ENCODE peak calls at places on chromosomes 13 and 19, in seven cellular contexts. One of them, this sample, is unnamed.

GRCh38 chr13:107459430-107459829 is 755.9 kb downstream of the LIG4 start:
- DNase-seq in gastrocnemius medialis: no peak
- DNase-seq in foreskin fibroblast: no peak
- DNase-seq in nephron progenitor cell: no peak
- DNase-seq in activated CD4-positive, alpha-beta T cell treated with anti-CD3 and anti-CD28 coated beads for 24 hours: no peak
- DNase-seq in iris pigment epithelial cell: peak
- DNase-seq in upper lobe of right lung: no peak
- DNase-seq in this sample: no peak

GRCh38 chr19:1855040-1855827 is 7.0 kb upstream of the REXO1 start:
- DNase-seq in gastrocnemius medialis: peak
- DNase-seq in foreskin fibroblast: peak
- DNase-seq in nephron progenitor cell: peak
- DNase-seq in activated CD4-positive, alpha-beta T cell treated with anti-CD3 and anti-CD28 coated beads for 24 hours: no peak
- DNase-seq in iris pigment epithelial cell: peak
- DNase-seq in upper lobe of right lung: peak
- DNase-seq in this sample: no peak

GRCh38 chr13:46154136-46154854 is 27.7 kb downstream of the LCP1 start:
- DNase-seq in gastrocnemius medialis: no peak
- DNase-seq in foreskin fibroblast: no peak
- DNase-seq in nephron progenitor cell: no peak
- DNase-seq in activated CD4-positive, alpha-beta T cell treated with anti-CD3 and anti-CD28 coated beads for 24 hours: no peak
- DNase-seq in iris pigment epithelial cell: no peak
- DNase-seq in upper lobe of right lung: no peak
- DNase-seq in this sample: no peak

GRCh38 chr19:36141039-36141914 is 1.4 kb downstream of the CAPNS1 start:
- DNase-seq in gastrocnemius medialis: peak
- DNase-seq in foreskin fibroblast: peak
- DNase-seq in nephron progenitor cell: peak
- DNase-seq in activated CD4-positive, alpha-beta T cell treated with anti-CD3 and anti-CD28 coated beads for 24 hours: peak
- DNase-seq in iris pigment epithelial cell: peak
- DNase-seq in upper lobe of right lung: peak
- DNase-seq in this sample: peak

GRCh38 chr13:97141564-97142005 is 80.5 kb upstream of the MBNL2 start:
- DNase-seq in gastrocnemius medialis: peak
- DNase-seq in foreskin fibroblast: peak
- DNase-seq in nephron progenitor cell: peak
- DNase-seq in activated CD4-positive, alpha-beta T cell treated with anti-CD3 and anti-CD28 coated beads for 24 hours: no peak
- DNase-seq in iris pigment epithelial cell: peak
- DNase-seq in upper lobe of right lung: no peak
- DNase-seq in this sample: peak

GRCh38 chr19:33191501-33191900 is 2.6 kb upstream of the LRP3 start:
- DNase-seq in gastrocnemius medialis: no peak
- DNase-seq in foreskin fibroblast: no peak
- DNase-seq in nephron progenitor cell: no peak
- DNase-seq in activated CD4-positive, alpha-beta T cell treated with anti-CD3 and anti-CD28 coated beads for 24 hours: no peak
- DNase-seq in iris pigment epithelial cell: no peak
- DNase-seq in upper lobe of right lung: peak
- DNase-seq in this sample: no peak

GRCh38 chr13:95523598-95523997 is 28.9 kb upstream of the CLDN10 start:
- DNase-seq in gastrocnemius medialis: no peak
- DNase-seq in foreskin fibroblast: no peak
- DNase-seq in nephron progenitor cell: no peak
- DNase-seq in activated CD4-positive, alpha-beta T cell treated with anti-CD3 and anti-CD28 coated beads for 24 hours: no peak
- DNase-seq in iris pigment epithelial cell: no peak
- DNase-seq in upper lobe of right lung: no peak
- DNase-seq in this sample: no peak

GRCh38 chr13:112525306-112525945 is 62.5 kb downstream of the TUBGCP3 start:
- DNase-seq in gastrocnemius medialis: no peak
- DNase-seq in foreskin fibroblast: no peak
- DNase-seq in nephron progenitor cell: no peak
- DNase-seq in activated CD4-positive, alpha-beta T cell treated with anti-CD3 and anti-CD28 coated beads for 24 hours: no peak
- DNase-seq in iris pigment epithelial cell: no peak
- DNase-seq in upper lobe of right lung: no peak
- DNase-seq in this sample: no peak

GRCh38 chr19:3766520-3766919 is 4.0 kb downstream of the MRPL54 start:
- DNase-seq in gastrocnemius medialis: no peak
- DNase-seq in foreskin fibroblast: no peak
- DNase-seq in nephron progenitor cell: no peak
- DNase-seq in activated CD4-positive, alpha-beta T cell treated with anti-CD3 and anti-CD28 coated beads for 24 hours: no peak
- DNase-seq in iris pigment epithelial cell: no peak
- DNase-seq in upper lobe of right lung: no peak
- DNase-seq in this sample: no peak

GRCh38 chr13:107348931-107349330 is 781.0 kb upstream of the ARGLU1 start:
- DNase-seq in gastrocnemius medialis: no peak
- DNase-seq in foreskin fibroblast: no peak
- DNase-seq in nephron progenitor cell: no peak
- DNase-seq in activated CD4-positive, alpha-beta T cell treated with anti-CD3 and anti-CD28 coated beads for 24 hours: no peak
- DNase-seq in iris pigment epithelial cell: peak
- DNase-seq in upper lobe of right lung: no peak
- DNase-seq in this sample: no peak

GRCh38 chr13:34522818-34523217 is 419.3 kb upstream of the NBEA start:
- DNase-seq in gastrocnemius medialis: no peak
- DNase-seq in foreskin fibroblast: no peak
- DNase-seq in nephron progenitor cell: no peak
- DNase-seq in activated CD4-positive, alpha-beta T cell treated with anti-CD3 and anti-CD28 coated beads for 24 hours: no peak
- DNase-seq in iris pigment epithelial cell: no peak
- DNase-seq in upper lobe of right lung: no peak
- DNase-seq in this sample: no peak

GRCh38 chr19:30049844-30050667 is 108.0 kb downstream of the URI1 start:
- DNase-seq in gastrocnemius medialis: no peak
- DNase-seq in foreskin fibroblast: no peak
- DNase-seq in nephron progenitor cell: no peak
- DNase-seq in activated CD4-positive, alpha-beta T cell treated with anti-CD3 and anti-CD28 coated beads for 24 hours: no peak
- DNase-seq in iris pigment epithelial cell: no peak
- DNase-seq in upper lobe of right lung: no peak
- DNase-seq in this sample: no peak

GRCh38 chr13:100848304-100848703 is 173.7 kb upstream of the TMTC4 start:
- DNase-seq in gastrocnemius medialis: no peak
- DNase-seq in foreskin fibroblast: no peak
- DNase-seq in nephron progenitor cell: no peak
- DNase-seq in activated CD4-positive, alpha-beta T cell treated with anti-CD3 and anti-CD28 coated beads for 24 hours: no peak
- DNase-seq in iris pigment epithelial cell: no peak
- DNase-seq in upper lobe of right lung: no peak
- DNase-seq in this sample: no peak

GRCh38 chr19:55069137-55069858 is 6.3 kb upstream of the RDH13 start:
- DNase-seq in gastrocnemius medialis: no peak
- DNase-seq in foreskin fibroblast: peak
- DNase-seq in nephron progenitor cell: peak
- DNase-seq in activated CD4-positive, alpha-beta T cell treated with anti-CD3 and anti-CD28 coated beads for 24 hours: no peak
- DNase-seq in iris pigment epithelial cell: peak
- DNase-seq in upper lobe of right lung: peak
- DNase-seq in this sample: no peak

GRCh38 chr13:20000062-20000552 is 41.6 kb downstream of the ZMYM2 start:
- DNase-seq in gastrocnemius medialis: no peak
- DNase-seq in foreskin fibroblast: no peak
- DNase-seq in nephron progenitor cell: no peak
- DNase-seq in activated CD4-positive, alpha-beta T cell treated with anti-CD3 and anti-CD28 coated beads for 24 hours: no peak
- DNase-seq in iris pigment epithelial cell: no peak
- DNase-seq in upper lobe of right lung: no peak
- DNase-seq in this sample: no peak

GRCh38 chr19:46288896-46289588 is 7.8 kb upstream of the HIF3A start:
- DNase-seq in gastrocnemius medialis: no peak
- DNase-seq in foreskin fibroblast: peak
- DNase-seq in nephron progenitor cell: no peak
- DNase-seq in activated CD4-positive, alpha-beta T cell treated with anti-CD3 and anti-CD28 coated beads for 24 hours: no peak
- DNase-seq in iris pigment epithelial cell: peak
- DNase-seq in upper lobe of right lung: no peak
- DNase-seq in this sample: peak

GRCh38 chr19:38134538-38135149 is 89.4 kb downstream of the DPF1 start:
- DNase-seq in gastrocnemius medialis: peak
- DNase-seq in foreskin fibroblast: peak
- DNase-seq in nephron progenitor cell: peak
- DNase-seq in activated CD4-positive, alpha-beta T cell treated with anti-CD3 and anti-CD28 coated beads for 24 hours: peak
- DNase-seq in iris pigment epithelial cell: peak
- DNase-seq in upper lobe of right lung: no peak
- DNase-seq in this sample: peak

GRCh38 chr13:45092668-45093067 is 27.6 kb upstream of the GTF2F2 start:
- DNase-seq in gastrocnemius medialis: no peak
- DNase-seq in foreskin fibroblast: peak
- DNase-seq in nephron progenitor cell: no peak
- DNase-seq in activated CD4-positive, alpha-beta T cell treated with anti-CD3 and anti-CD28 coated beads for 24 hours: no peak
- DNase-seq in iris pigment epithelial cell: no peak
- DNase-seq in upper lobe of right lung: no peak
- DNase-seq in this sample: peak

GRCh38 chr13:110123041-110123809 is 183.7 kb downstream of the COL4A1 start:
- DNase-seq in gastrocnemius medialis: no peak
- DNase-seq in foreskin fibroblast: no peak
- DNase-seq in nephron progenitor cell: no peak
- DNase-seq in activated CD4-positive, alpha-beta T cell treated with anti-CD3 and anti-CD28 coated beads for 24 hours: no peak
- DNase-seq in iris pigment epithelial cell: no peak
- DNase-seq in upper lobe of right lung: no peak
- DNase-seq in this sample: peak

GRCh38 chr19:33300016-33300981 is 2.0 kb downstream of the CEBPA start:
- DNase-seq in gastrocnemius medialis: peak
- DNase-seq in foreskin fibroblast: no peak
- DNase-seq in nephron progenitor cell: no peak
- DNase-seq in activated CD4-positive, alpha-beta T cell treated with anti-CD3 and anti-CD28 coated beads for 24 hours: no peak
- DNase-seq in iris pigment epithelial cell: no peak
- DNase-seq in upper lobe of right lung: no peak
- DNase-seq in this sample: no peak

GRCh38 chr19:17026041-17026658 is 460 bp downstream of the CPAMD8 start:
- DNase-seq in gastrocnemius medialis: no peak
- DNase-seq in foreskin fibroblast: no peak
- DNase-seq in nephron progenitor cell: peak
- DNase-seq in activated CD4-positive, alpha-beta T cell treated with anti-CD3 and anti-CD28 coated beads for 24 hours: no peak
- DNase-seq in iris pigment epithelial cell: no peak
- DNase-seq in upper lobe of right lung: peak
- DNase-seq in this sample: no peak

GRCh38 chr13:89393758-89394157 is 1722.6 kb downstream of the SLITRK5 start:
- DNase-seq in gastrocnemius medialis: no peak
- DNase-seq in foreskin fibroblast: no peak
- DNase-seq in nephron progenitor cell: no peak
- DNase-seq in activated CD4-positive, alpha-beta T cell treated with anti-CD3 and anti-CD28 coated beads for 24 hours: no peak
- DNase-seq in iris pigment epithelial cell: peak
- DNase-seq in upper lobe of right lung: no peak
- DNase-seq in this sample: no peak

GRCh38 chr13:104314321-104314720 is 1248.1 kb upstream of the SLC10A2 start:
- DNase-seq in gastrocnemius medialis: no peak
- DNase-seq in foreskin fibroblast: no peak
- DNase-seq in nephron progenitor cell: no peak
- DNase-seq in activated CD4-positive, alpha-beta T cell treated with anti-CD3 and anti-CD28 coated beads for 24 hours: no peak
- DNase-seq in iris pigment epithelial cell: no peak
- DNase-seq in upper lobe of right lung: no peak
- DNase-seq in this sample: no peak

GRCh38 chr19:5046339-5047039 is 77.6 kb downstream of the KDM4B start:
- DNase-seq in gastrocnemius medialis: peak
- DNase-seq in foreskin fibroblast: peak
- DNase-seq in nephron progenitor cell: no peak
- DNase-seq in activated CD4-positive, alpha-beta T cell treated with anti-CD3 and anti-CD28 coated beads for 24 hours: no peak
- DNase-seq in iris pigment epithelial cell: no peak
- DNase-seq in upper lobe of right lung: peak
- DNase-seq in this sample: no peak

GRCh38 chr13:95418946-95419345 is 117.7 kb upstream of the ABCC4 start:
- DNase-seq in gastrocnemius medialis: no peak
- DNase-seq in foreskin fibroblast: no peak
- DNase-seq in nephron progenitor cell: no peak
- DNase-seq in activated CD4-positive, alpha-beta T cell treated with anti-CD3 and anti-CD28 coated beads for 24 hours: no peak
- DNase-seq in iris pigment epithelial cell: no peak
- DNase-seq in upper lobe of right lung: no peak
- DNase-seq in this sample: no peak

GRCh38 chr19:51166846-51167490 is 24.9 kb downstream of the SIGLEC7 start:
- DNase-seq in gastrocnemius medialis: no peak
- DNase-seq in foreskin fibroblast: no peak
- DNase-seq in nephron progenitor cell: no peak
- DNase-seq in activated CD4-positive, alpha-beta T cell treated with anti-CD3 and anti-CD28 coated beads for 24 hours: no peak
- DNase-seq in iris pigment epithelial cell: no peak
- DNase-seq in upper lobe of right lung: no peak
- DNase-seq in this sample: no peak

GRCh38 chr19:49799798-49800376 is 13.2 kb downstream of the FUZ start:
- DNase-seq in gastrocnemius medialis: no peak
- DNase-seq in foreskin fibroblast: no peak
- DNase-seq in nephron progenitor cell: no peak
- DNase-seq in activated CD4-positive, alpha-beta T cell treated with anti-CD3 and anti-CD28 coated beads for 24 hours: no peak
- DNase-seq in iris pigment epithelial cell: no peak
- DNase-seq in upper lobe of right lung: no peak
- DNase-seq in this sample: no peak

GRCh38 chr13:114072421-114072820 is 60.0 kb downstream of the RASA3 start:
- DNase-seq in gastrocnemius medialis: no peak
- DNase-seq in foreskin fibroblast: no peak
- DNase-seq in nephron progenitor cell: peak
- DNase-seq in activated CD4-positive, alpha-beta T cell treated with anti-CD3 and anti-CD28 coated beads for 24 hours: no peak
- DNase-seq in iris pigment epithelial cell: no peak
- DNase-seq in upper lobe of right lung: peak
- DNase-seq in this sample: no peak

GRCh38 chr13:46728777-46729176 is 68.2 kb downstream of the ESD start:
- DNase-seq in gastrocnemius medialis: no peak
- DNase-seq in foreskin fibroblast: no peak
- DNase-seq in nephron progenitor cell: no peak
- DNase-seq in activated CD4-positive, alpha-beta T cell treated with anti-CD3 and anti-CD28 coated beads for 24 hours: no peak
- DNase-seq in iris pigment epithelial cell: peak
- DNase-seq in upper lobe of right lung: no peak
- DNase-seq in this sample: no peak

GRCh38 chr19:35216026-35216832 is 12.3 kb downstream of the FAM187B start:
- DNase-seq in gastrocnemius medialis: no peak
- DNase-seq in foreskin fibroblast: peak
- DNase-seq in nephron progenitor cell: no peak
- DNase-seq in activated CD4-positive, alpha-beta T cell treated with anti-CD3 and anti-CD28 coated beads for 24 hours: no peak
- DNase-seq in iris pigment epithelial cell: peak
- DNase-seq in upper lobe of right lung: peak
- DNase-seq in this sample: no peak

GRCh38 chr13:40345654-40346372 is 320.6 kb downstream of the FOXO1 start:
- DNase-seq in gastrocnemius medialis: no peak
- DNase-seq in foreskin fibroblast: no peak
- DNase-seq in nephron progenitor cell: no peak
- DNase-seq in activated CD4-positive, alpha-beta T cell treated with anti-CD3 and anti-CD28 coated beads for 24 hours: no peak
- DNase-seq in iris pigment epithelial cell: no peak
- DNase-seq in upper lobe of right lung: no peak
- DNase-seq in this sample: no peak

GRCh38 chr19:16154557-16154956 is 11.1 kb downstream of the HSH2D start:
- DNase-seq in gastrocnemius medialis: no peak
- DNase-seq in foreskin fibroblast: no peak
- DNase-seq in nephron progenitor cell: no peak
- DNase-seq in activated CD4-positive, alpha-beta T cell treated with anti-CD3 and anti-CD28 coated beads for 24 hours: no peak
- DNase-seq in iris pigment epithelial cell: no peak
- DNase-seq in upper lobe of right lung: no peak
- DNase-seq in this sample: no peak

GRCh38 chr13:110409581-110409992 is 102.5 kb downstream of the COL4A2 start:
- DNase-seq in gastrocnemius medialis: no peak
- DNase-seq in foreskin fibroblast: peak
- DNase-seq in nephron progenitor cell: no peak
- DNase-seq in activated CD4-positive, alpha-beta T cell treated with anti-CD3 and anti-CD28 coated beads for 24 hours: no peak
- DNase-seq in iris pigment epithelial cell: peak
- DNase-seq in upper lobe of right lung: no peak
- DNase-seq in this sample: peak

GRCh38 chr13:102852556-102852955 is 6.7 kb downstream of the ERCC5 start:
- DNase-seq in gastrocnemius medialis: no peak
- DNase-seq in foreskin fibroblast: no peak
- DNase-seq in nephron progenitor cell: no peak
- DNase-seq in activated CD4-positive, alpha-beta T cell treated with anti-CD3 and anti-CD28 coated beads for 24 hours: no peak
- DNase-seq in iris pigment epithelial cell: no peak
- DNase-seq in upper lobe of right lung: no peak
- DNase-seq in this sample: no peak

GRCh38 chr19:8149261-8150094 is at the start of gene FBN3:
- DNase-seq in gastrocnemius medialis: no peak
- DNase-seq in foreskin fibroblast: no peak
- DNase-seq in nephron progenitor cell: peak
- DNase-seq in activated CD4-positive, alpha-beta T cell treated with anti-CD3 and anti-CD28 coated beads for 24 hours: no peak
- DNase-seq in iris pigment epithelial cell: no peak
- DNase-seq in upper lobe of right lung: peak
- DNase-seq in this sample: no peak

This sample was measured in MG63.